ENCODE peak calls at places on chromosomes 1 and 21, in seven cellular contexts. One of them, this sample, is unnamed.

GRCh38 chr1:232793944-232794343 is 11.3 kb upstream of the MAP10 start:
- DNase-seq in caudate nucleus: no peak
- DNase-seq in neuronal stem cell: no peak
- DNase-seq in CD8-positive, alpha-beta T cell: no peak
- DNase-seq in fibroblast of lung: peak
- DNase-seq in CD4-positive, alpha-beta memory T cell: no peak
- DNase-seq in adrenal gland: no peak
- DNase-seq in this sample: no peak

GRCh38 chr1:115118596-115118995 is 29.3 kb upstream of the TSPAN2 start:
- DNase-seq in CD8-positive, alpha-beta T cell: no peak
- DNase-seq in CD4-positive, alpha-beta memory T cell: no peak
- DNase-seq in neuronal stem cell: no peak
- DNase-seq in caudate nucleus: no peak
- DNase-seq in fibroblast of lung: no peak
- DNase-seq in adrenal gland: no peak
- DNase-seq in this sample: no peak

GRCh38 chr1:221098462-221099406 is 219.5 kb downstream of the HLX start:
- DNase-seq in CD4-positive, alpha-beta memory T cell: no peak
- DNase-seq in adrenal gland: no peak
- DNase-seq in caudate nucleus: no peak
- DNase-seq in neuronal stem cell: no peak
- DNase-seq in fibroblast of lung: peak
- DNase-seq in CD8-positive, alpha-beta T cell: no peak
- DNase-seq in this sample: no peak

GRCh38 chr1:43359696-43360095 is 915 bp downstream of the CDC20 start:
- DNase-seq in fibroblast of lung: no peak
- DNase-seq in CD4-positive, alpha-beta memory T cell: no peak
- DNase-seq in neuronal stem cell: no peak
- DNase-seq in adrenal gland: no peak
- DNase-seq in CD8-positive, alpha-beta T cell: no peak
- DNase-seq in caudate nucleus: no peak
- DNase-seq in this sample: no peak

GRCh38 chr1:27527857-27528700 is 38.1 kb upstream of the WASF2 start:
- DNase-seq in neuronal stem cell: peak
- DNase-seq in CD8-positive, alpha-beta T cell: peak
- DNase-seq in adrenal gland: peak
- DNase-seq in CD4-positive, alpha-beta memory T cell: peak
- DNase-seq in fibroblast of lung: no peak
- DNase-seq in caudate nucleus: peak
- DNase-seq in this sample: peak

GRCh38 chr21:41651830-41652229 is 115.0 kb downstream of the RIPK4 start:
- DNase-seq in CD8-positive, alpha-beta T cell: no peak
- DNase-seq in caudate nucleus: no peak
- DNase-seq in adrenal gland: no peak
- DNase-seq in neuronal stem cell: no peak
- DNase-seq in CD4-positive, alpha-beta memory T cell: no peak
- DNase-seq in fibroblast of lung: no peak
- DNase-seq in this sample: no peak

GRCh38 chr1:37958690-37959089 is 11.8 kb upstream of the INPP5B start:
- DNase-seq in CD8-positive, alpha-beta T cell: no peak
- DNase-seq in CD4-positive, alpha-beta memory T cell: no peak
- DNase-seq in caudate nucleus: no peak
- DNase-seq in adrenal gland: no peak
- DNase-seq in neuronal stem cell: no peak
- DNase-seq in fibroblast of lung: peak
- DNase-seq in this sample: no peak

GRCh38 chr1:212234431-212235298 is 50.5 kb upstream of the PPP2R5A start:
- DNase-seq in fibroblast of lung: peak
- DNase-seq in CD8-positive, alpha-beta T cell: no peak
- DNase-seq in CD4-positive, alpha-beta memory T cell: no peak
- DNase-seq in neuronal stem cell: no peak
- DNase-seq in caudate nucleus: no peak
- DNase-seq in adrenal gland: peak
- DNase-seq in this sample: no peak

GRCh38 chr1:102586022-102586421 is 522.3 kb downstream of the COL11A1 start:
- DNase-seq in fibroblast of lung: no peak
- DNase-seq in CD4-positive, alpha-beta memory T cell: no peak
- DNase-seq in neuronal stem cell: no peak
- DNase-seq in caudate nucleus: no peak
- DNase-seq in CD8-positive, alpha-beta T cell: no peak
- DNase-seq in adrenal gland: no peak
- DNase-seq in this sample: no peak

GRCh38 chr21:43644609-43645008 is 14.7 kb downstream of the HSF2BP start:
- DNase-seq in caudate nucleus: peak
- DNase-seq in neuronal stem cell: no peak
- DNase-seq in fibroblast of lung: peak
- DNase-seq in CD4-positive, alpha-beta memory T cell: no peak
- DNase-seq in CD8-positive, alpha-beta T cell: no peak
- DNase-seq in adrenal gland: no peak
- DNase-seq in this sample: no peak

GRCh38 chr21:44304846-44305245 is 5.0 kb downstream of the PFKL start:
- DNase-seq in CD8-positive, alpha-beta T cell: peak
- DNase-seq in caudate nucleus: peak
- DNase-seq in CD4-positive, alpha-beta memory T cell: peak
- DNase-seq in adrenal gland: no peak
- DNase-seq in fibroblast of lung: peak
- DNase-seq in neuronal stem cell: peak
- DNase-seq in this sample: no peak

GRCh38 chr1:185681034-185681633 is 53.1 kb upstream of the HMCN1 start:
- DNase-seq in neuronal stem cell: peak
- DNase-seq in CD8-positive, alpha-beta T cell: no peak
- DNase-seq in adrenal gland: peak
- DNase-seq in CD4-positive, alpha-beta memory T cell: peak
- DNase-seq in caudate nucleus: no peak
- DNase-seq in fibroblast of lung: peak
- DNase-seq in this sample: no peak

GRCh38 chr1:225724251-225724650 is 53.4 kb upstream of the SRP9 start:
- DNase-seq in fibroblast of lung: no peak
- DNase-seq in neuronal stem cell: no peak
- DNase-seq in CD4-positive, alpha-beta memory T cell: no peak
- DNase-seq in CD8-positive, alpha-beta T cell: no peak
- DNase-seq in adrenal gland: no peak
- DNase-seq in caudate nucleus: no peak
- DNase-seq in this sample: no peak

GRCh38 chr21:41833138-41834115 is 45.7 kb downstream of the PRDM15 start:
- DNase-seq in neuronal stem cell: no peak
- DNase-seq in caudate nucleus: no peak
- DNase-seq in fibroblast of lung: no peak
- DNase-seq in CD4-positive, alpha-beta memory T cell: no peak
- DNase-seq in CD8-positive, alpha-beta T cell: no peak
- DNase-seq in adrenal gland: no peak
- DNase-seq in this sample: no peak

GRCh38 chr1:239630767-239631166 is 244.4 kb downstream of the CHRM3 start:
- DNase-seq in adrenal gland: no peak
- DNase-seq in caudate nucleus: no peak
- DNase-seq in fibroblast of lung: no peak
- DNase-seq in CD8-positive, alpha-beta T cell: no peak
- DNase-seq in CD4-positive, alpha-beta memory T cell: no peak
- DNase-seq in neuronal stem cell: no peak
- DNase-seq in this sample: no peak

DNA sequence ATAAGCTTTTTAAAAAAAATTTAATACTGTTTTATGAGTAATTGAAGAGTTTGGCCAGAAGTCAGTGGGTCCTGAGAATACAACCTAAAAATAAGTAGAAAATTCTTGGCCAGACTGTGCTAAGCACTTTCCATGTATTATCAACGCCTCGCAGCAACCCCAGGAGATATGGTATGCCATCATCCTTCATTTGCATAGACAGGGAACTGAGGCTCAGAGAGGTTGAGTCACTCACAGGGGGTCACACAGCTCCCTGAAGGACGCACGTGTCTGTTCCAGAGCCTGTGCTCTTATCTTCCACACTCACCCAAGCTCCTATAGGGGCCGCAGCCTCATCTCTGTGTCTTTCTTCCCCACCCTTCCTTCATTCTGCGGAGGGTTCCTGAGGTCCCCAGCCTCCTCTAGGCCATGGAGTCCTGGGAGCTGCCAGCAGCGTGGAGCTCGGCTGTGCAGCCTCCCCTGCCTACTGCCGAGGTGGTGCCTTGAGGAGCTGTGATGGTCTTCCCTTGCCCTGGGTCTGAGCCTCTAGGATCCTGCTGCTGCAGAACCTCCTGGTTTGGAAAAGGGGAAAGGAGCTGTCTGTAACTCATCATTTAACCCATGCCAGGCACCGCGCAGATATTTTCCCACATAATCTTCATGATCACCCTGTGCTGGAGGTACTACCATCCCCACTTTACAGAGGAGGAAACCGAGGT is 30.3 kb upstream of the ECE1 start:
- DNase-seq in CD4-positive, alpha-beta memory T cell: no peak
- DNase-seq in neuronal stem cell: no peak
- DNase-seq in fibroblast of lung: no peak
- DNase-seq in CD8-positive, alpha-beta T cell: no peak
- DNase-seq in adrenal gland: no peak
- DNase-seq in caudate nucleus: no peak
- DNase-seq in this sample: no peak
- H3K27ac ChIP-seq in CD4-positive, alpha-beta memory T cell: no peak
- H3K27ac ChIP-seq in neuronal stem cell: no peak
- H3K27ac ChIP-seq in fibroblast of lung: peak
- H3K27ac ChIP-seq in CD8-positive, alpha-beta T cell: no peak
- H3K27ac ChIP-seq in adrenal gland: peak
- H3K27ac ChIP-seq in caudate nucleus: peak
- H3K27ac ChIP-seq in this sample: peak

DNA sequence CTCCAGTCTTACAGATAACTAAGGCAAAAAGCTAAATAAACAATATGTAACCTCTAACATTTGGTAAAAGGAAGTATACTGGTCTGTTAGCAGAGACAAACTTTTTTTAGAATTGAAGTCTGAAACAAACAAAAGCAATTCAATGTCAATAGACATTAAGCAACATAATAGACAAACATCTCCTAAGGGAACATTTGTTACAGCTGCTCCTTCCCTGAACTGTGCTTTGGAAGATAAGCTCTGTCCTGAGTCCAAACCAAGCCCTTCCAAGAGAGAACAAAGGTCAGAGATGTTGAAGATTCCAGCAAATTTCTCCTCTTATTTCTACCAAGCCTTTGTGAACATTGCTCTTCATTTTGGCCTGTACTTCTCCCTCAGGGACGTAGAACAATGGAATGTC is 25.3 kb downstream of the FMO2 start:
- DNase-seq in neuronal stem cell: peak
- DNase-seq in adrenal gland: no peak
- DNase-seq in CD4-positive, alpha-beta memory T cell: no peak
- DNase-seq in fibroblast of lung: peak
- DNase-seq in caudate nucleus: no peak
- DNase-seq in CD8-positive, alpha-beta T cell: no peak
- DNase-seq in this sample: no peak
- H3K27ac ChIP-seq in neuronal stem cell: peak
- H3K27ac ChIP-seq in adrenal gland: no peak
- H3K27ac ChIP-seq in CD4-positive, alpha-beta memory T cell: no peak
- H3K27ac ChIP-seq in fibroblast of lung: no peak
- H3K27ac ChIP-seq in caudate nucleus: no peak
- H3K27ac ChIP-seq in CD8-positive, alpha-beta T cell: no peak
- H3K27ac ChIP-seq in this sample: no peak

DNA sequence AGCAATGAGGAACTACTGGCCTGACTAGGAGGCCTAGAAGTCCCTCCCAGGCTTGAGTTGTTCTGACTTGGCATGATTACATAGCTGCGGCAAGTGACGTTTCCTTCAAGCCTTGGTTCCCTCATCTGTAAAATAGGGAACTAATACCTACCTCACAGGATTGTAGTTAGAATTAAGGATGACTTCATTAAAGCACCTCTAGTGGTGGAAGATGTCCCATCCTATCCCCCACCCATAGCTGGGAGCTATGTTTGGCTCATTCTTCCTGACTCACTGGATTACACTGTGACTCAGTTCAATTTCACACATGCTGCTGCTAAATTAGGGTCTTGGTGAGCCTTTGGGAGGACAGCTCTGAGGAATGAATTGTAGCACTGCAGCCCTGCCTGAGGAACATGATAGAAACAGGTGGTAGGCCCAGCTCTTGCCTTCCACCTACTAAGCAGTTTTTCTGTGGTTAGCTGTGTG is 6.0 kb upstream of the SHISA4 start:
- DNase-seq in fibroblast of lung: peak
- DNase-seq in CD8-positive, alpha-beta T cell: no peak
- DNase-seq in adrenal gland: no peak
- DNase-seq in neuronal stem cell: no peak
- DNase-seq in CD4-positive, alpha-beta memory T cell: no peak
- DNase-seq in caudate nucleus: no peak
- DNase-seq in this sample: no peak
- H3K27ac ChIP-seq in fibroblast of lung: no peak
- H3K27ac ChIP-seq in CD8-positive, alpha-beta T cell: no peak
- H3K27ac ChIP-seq in adrenal gland: peak
- H3K27ac ChIP-seq in neuronal stem cell: no peak
- H3K27ac ChIP-seq in CD4-positive, alpha-beta memory T cell: no peak
- H3K27ac ChIP-seq in caudate nucleus: peak
- H3K27ac ChIP-seq in this sample: no peak

GRCh38 chr1:110264430-110264829 is 54.3 kb downstream of the KCNC4 start:
- DNase-seq in CD8-positive, alpha-beta T cell: no peak
- DNase-seq in fibroblast of lung: no peak
- DNase-seq in adrenal gland: no peak
- DNase-seq in CD4-positive, alpha-beta memory T cell: no peak
- DNase-seq in caudate nucleus: no peak
- DNase-seq in neuronal stem cell: no peak
- DNase-seq in this sample: no peak
- H3K27ac ChIP-seq in CD8-positive, alpha-beta T cell: no peak
- H3K27ac ChIP-seq in fibroblast of lung: no peak
- H3K27ac ChIP-seq in adrenal gland: no peak
- H3K27ac ChIP-seq in CD4-positive, alpha-beta memory T cell: no peak
- H3K27ac ChIP-seq in caudate nucleus: no peak
- H3K27ac ChIP-seq in neuronal stem cell: no peak
- H3K27ac ChIP-seq in this sample: no peak

DNA sequence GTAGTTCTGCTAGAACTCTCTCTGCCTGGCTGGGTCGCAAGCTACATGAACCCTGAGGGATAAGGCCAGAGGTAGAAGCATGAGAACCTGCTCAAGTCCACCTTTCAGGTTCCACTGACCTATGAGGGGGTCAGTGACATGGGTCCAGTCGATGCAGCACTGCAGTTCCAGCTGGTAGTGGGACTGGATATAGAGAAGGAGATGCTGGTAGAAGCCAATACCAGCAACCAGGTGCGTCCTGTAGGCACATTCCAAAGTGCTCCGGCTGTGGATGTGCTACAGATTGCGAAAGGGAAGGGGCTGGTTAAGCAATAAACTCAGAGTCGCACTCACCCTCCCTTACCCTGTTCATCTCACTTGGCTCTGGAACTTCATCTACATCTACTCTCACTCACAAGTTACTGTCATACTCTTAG is 5.7 kb downstream of the SMG5 start:
- DNase-seq in neuronal stem cell: no peak
- DNase-seq in fibroblast of lung: no peak
- DNase-seq in CD8-positive, alpha-beta T cell: no peak
- DNase-seq in adrenal gland: no peak
- DNase-seq in caudate nucleus: no peak
- DNase-seq in CD4-positive, alpha-beta memory T cell: no peak
- DNase-seq in this sample: no peak
- H3K27ac ChIP-seq in neuronal stem cell: no peak
- H3K27ac ChIP-seq in fibroblast of lung: no peak
- H3K27ac ChIP-seq in CD8-positive, alpha-beta T cell: no peak
- H3K27ac ChIP-seq in adrenal gland: no peak
- H3K27ac ChIP-seq in caudate nucleus: no peak
- H3K27ac ChIP-seq in CD4-positive, alpha-beta memory T cell: no peak
- H3K27ac ChIP-seq in this sample: peak

GRCh38 chr1:157147037-157147436 is 8.8 kb upstream of the ETV3 start:
- DNase-seq in neuronal stem cell: no peak
- DNase-seq in fibroblast of lung: no peak
- DNase-seq in caudate nucleus: no peak
- DNase-seq in CD4-positive, alpha-beta memory T cell: no peak
- DNase-seq in CD8-positive, alpha-beta T cell: no peak
- DNase-seq in adrenal gland: no peak
- DNase-seq in this sample: no peak
- H3K27ac ChIP-seq in neuronal stem cell: no peak
- H3K27ac ChIP-seq in fibroblast of lung: no peak
- H3K27ac ChIP-seq in caudate nucleus: no peak
- H3K27ac ChIP-seq in CD4-positive, alpha-beta memory T cell: no peak
- H3K27ac ChIP-seq in CD8-positive, alpha-beta T cell: no peak
- H3K27ac ChIP-seq in adrenal gland: no peak
- H3K27ac ChIP-seq in this sample: no peak

This sample was measured in lower lobe of right lung.